ENCODE peak calls at places on chromosomes 5 and 9, in four cellular contexts. O is K562, F is GM12878, A is HepG2. E is an unnamed sample.

GRCh38 chr5:148849461-148849860 is 23.1 kb downstream of the ADRB2 start:
- DNase-seq in O (no peak), F (no peak), A (no peak), E (no peak)

GRCh38 chr9:136103651-136104487 is 8.8 kb upstream of the NACC2 start:
- DNase-seq in O (no peak), F (no peak), A (no peak), E (peak)

GRCh38 chr5:146849694-146850093 is 28.9 kb downstream of the PPP2R2B start:
- DNase-seq in O (no peak), F (no peak), A (no peak), E (no peak)

GRCh38 chr9:5870691-5871090 is 20.0 kb upstream of the MLANA start:
- DNase-seq in O (no peak), F (no peak), A (no peak), E (no peak)

GRCh38 chr5:57488308-57488955 is 5.8 kb upstream of the ACTBL2 start:
- DNase-seq in O (no peak), F (no peak), A (no peak), E (no peak)

GRCh38 chr9:34691556-34691955 is 480 bp upstream of the CCL19 start:
- DNase-seq in O (no peak), F (no peak), A (no peak), E (no peak)

GRCh38 chr9:69758001-69758730 is 1.6 kb downstream of the PTAR1 start:
- DNase-seq in O (no peak), F (no peak), A (no peak), E (peak)

GRCh38 chr5:136038635-136039034 is 9.8 kb downstream of the TGFBI start:
- DNase-seq in O (no peak), F (no peak), A (no peak), E (no peak)

GRCh38 chr5:139388198-139388821 is 1.4 kb downstream of the MZB1 start:
- DNase-seq in O (no peak), F (no peak), A (peak), E (peak)

GRCh38 chr5:179795863-179796833 is 2.4 kb downstream of the LTC4S start:
- DNase-seq in O (no peak), F (peak), A (peak), E (peak)

GRCh38 chr5:14016549-14016948 is 72.1 kb upstream of the DNAH5 start:
- DNase-seq in O (no peak), F (no peak), A (no peak), E (no peak)

DNA sequence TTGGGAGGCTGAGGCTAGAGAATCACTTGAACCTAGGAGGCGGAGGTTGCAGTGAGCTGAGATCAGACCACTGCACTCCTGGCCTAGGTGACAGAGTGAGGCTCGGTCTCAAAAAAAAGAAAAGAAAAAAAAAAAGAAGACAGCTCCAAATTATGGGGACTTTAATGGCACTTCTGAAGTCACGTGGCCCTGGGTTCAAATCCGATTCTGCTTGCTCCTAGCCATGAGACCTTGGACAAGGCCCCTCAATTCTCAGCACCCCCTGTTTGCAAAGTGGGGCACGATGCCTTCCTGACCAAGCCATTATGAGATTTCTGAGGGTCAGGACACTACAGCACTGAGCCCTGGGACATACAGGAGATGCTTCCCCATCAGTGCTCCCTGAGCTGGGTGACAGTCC is 1.1 kb upstream of the ENG start:
- DNase-seq in O (no peak), F (no peak), A (no peak), E (no peak)
- H3K4me2 ChIP-seq in O (no peak), F (no peak), A (no peak), E (no peak)

DNA sequence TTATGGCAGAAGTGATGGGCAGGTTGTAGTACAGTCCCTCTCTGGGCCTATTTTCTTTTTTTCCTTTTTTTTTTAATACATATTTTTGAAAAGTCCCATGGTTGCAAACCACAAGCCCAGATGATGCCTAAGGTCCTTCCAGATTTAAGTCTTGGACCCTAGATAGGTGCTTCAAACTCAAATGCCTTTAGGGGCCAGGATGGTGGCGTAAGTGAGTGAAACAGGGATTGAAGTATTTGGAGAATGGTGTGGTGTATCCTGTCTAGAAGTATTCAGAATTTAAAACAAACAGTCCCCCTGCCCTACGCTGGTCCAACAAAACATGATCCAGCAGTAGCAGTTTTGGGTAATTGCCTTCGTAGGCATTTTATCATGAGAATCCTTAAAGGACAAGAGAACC is 2.2 kb downstream of the TIGD6 start:
- DNase-seq in O (no peak), F (no peak), A (no peak), E (no peak)
- H2AFZ ChIP-seq in O (no peak), F (no peak), A (no peak), E (no peak)

DNA sequence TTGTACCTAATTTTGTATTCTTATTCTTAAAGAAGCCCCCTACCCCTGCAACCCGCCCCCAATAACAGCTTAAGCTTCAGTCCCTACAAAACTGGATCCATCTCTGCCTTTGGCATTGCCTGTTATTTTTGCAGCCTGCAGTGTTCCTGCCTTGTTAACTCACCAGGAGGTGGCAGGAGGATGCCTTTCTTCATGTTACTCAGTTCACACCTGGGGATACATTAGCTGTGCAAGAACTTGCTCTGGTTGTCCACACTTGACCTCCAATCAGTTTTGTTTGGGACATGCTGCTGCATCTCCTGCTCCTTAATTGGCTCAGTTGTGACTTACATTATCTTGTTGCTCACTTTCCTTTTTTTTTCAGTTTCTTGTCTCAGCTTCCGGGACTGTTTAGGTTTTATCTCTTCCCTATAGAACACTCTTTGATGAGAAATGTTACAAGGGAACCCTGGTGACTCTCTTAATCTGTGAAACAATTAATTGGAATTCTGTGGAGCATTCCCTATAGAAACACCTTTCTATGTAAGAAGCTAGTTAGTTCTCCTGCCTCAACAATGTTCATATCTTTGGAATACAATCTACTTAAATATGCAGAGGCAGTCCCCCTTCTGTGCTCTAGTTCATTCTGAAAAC is 467.7 kb upstream of the ACO1 start:
- DNase-seq in O (no peak), F (no peak), A (peak), E (peak)
- TF ChIP-seq JUNB in O (no peak), F (no peak), A (no peak), E (no peak)

DNA sequence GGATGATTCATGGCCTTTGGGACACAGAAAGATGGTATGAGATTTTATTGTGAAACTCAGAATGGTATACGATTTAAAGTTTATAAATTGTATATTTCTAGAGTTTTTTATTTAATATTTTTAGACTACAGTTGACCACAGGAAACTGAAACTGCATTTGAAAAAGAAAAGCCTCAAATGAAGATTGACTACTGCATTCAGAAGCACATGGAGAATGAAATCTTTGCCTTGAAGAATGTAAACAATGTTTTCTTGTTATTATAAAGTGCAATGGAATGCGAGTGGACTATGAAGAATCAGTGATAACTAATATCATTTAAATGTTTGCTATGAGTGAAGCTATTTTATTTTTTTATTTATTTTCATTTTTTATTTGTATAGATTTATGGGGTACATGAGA is 169.1 kb upstream of the CDH18 start:
- DNase-seq in O (no peak), F (no peak), A (no peak), E (no peak)
- H3K4me2 ChIP-seq in O (no peak), F (no peak), A (no peak), E (no peak)

GRCh38 chr9:9004844-9005243 is 1205.3 kb upstream of the DMAC1 start:
- DNase-seq in O (no peak), F (no peak), A (no peak), E (peak)

GRCh38 chr9:9003184-9003583 is 1203.6 kb upstream of the DMAC1 start:
- DNase-seq in O (no peak), F (no peak), A (peak), E (peak)
- H2AFZ ChIP-seq in O (no peak), F (no peak), A (no peak), E (peak)

DNA sequence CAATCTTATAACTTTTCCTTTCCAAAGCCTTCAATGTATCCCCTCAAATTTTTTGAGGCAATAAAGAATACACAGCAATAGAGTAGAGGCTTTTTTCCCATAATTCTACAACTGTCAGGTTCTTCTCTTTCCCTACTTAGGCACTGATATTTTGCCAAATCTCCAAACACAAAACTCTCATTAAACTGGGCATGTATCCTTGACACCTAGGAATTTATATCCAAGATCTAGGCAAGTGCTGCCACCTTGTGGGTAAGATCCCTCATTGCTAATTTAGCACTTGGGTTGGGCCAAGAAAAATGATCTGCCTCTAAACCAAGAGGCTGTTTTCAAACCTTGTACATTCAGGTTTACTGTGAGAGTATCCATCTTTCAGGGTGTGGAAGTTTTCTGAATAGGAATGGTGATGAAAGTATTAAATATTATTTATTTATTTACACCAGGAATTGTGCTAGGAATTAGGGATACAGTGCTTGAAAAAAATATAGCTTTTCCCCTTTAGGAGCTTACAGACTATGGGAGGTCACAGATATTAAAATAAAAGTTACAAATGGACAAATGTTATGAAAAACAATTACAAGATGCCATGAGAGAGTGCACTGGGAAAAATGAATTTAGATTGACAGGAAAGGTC is 17.6 kb downstream of the TSTD2 start:
- DNase-seq in O (peak), F (no peak), A (peak), E (peak)
- TF ChIP-seq JUNB in O (no peak), F (no peak), A (no peak), E (no peak)

DNA sequence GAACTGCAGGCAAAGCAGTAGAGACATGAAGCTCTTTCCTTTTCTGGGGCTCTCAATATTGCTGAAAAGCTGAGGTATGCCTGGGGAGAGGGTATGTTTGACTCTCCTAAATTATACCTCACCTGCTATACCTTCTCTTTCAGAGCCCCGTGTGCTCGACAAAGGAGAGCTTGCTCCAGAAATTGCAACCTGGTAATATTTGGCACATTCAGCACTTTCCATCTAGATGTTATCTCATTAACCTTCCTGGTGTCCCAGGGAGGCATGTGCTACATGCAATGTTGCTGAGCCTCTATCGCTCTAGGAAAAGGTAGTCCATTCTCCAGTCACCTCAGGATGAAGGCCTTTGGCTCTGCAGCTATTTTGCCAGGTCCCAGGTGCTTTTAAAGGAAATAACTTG is 78.5 kb upstream of the ZSWIM6 start:
- DNase-seq in O (no peak), F (no peak), A (no peak), E (no peak)
- H3K4me2 ChIP-seq in O (no peak), F (no peak), A (no peak), E (no peak)